ENCODE peak calls at places on chromosomes 11 and 22, in eight cellular contexts. M is psoas muscle, N is aorta, A is body of pancreas, K is iPS DF 6.9, C is heart right ventricle, E is tibial artery, J is breast epithelium. B is an unnamed sample.

GRCh38 chr11:18617688-18618340 is 16.3 kb downstream of the SPTY2D1 start:
- DNase-seq in M (no peak), N (no peak), A (no peak), K (no peak), C (no peak), E (no peak), J (no peak), B (peak; percentile 82)

GRCh38 chr22:19799322-19800190 is 39.0 kb downstream of the TBX1 start:
- DNase-seq in M (peak; percentile 94), N (peak; percentile 71), A (no peak), K (no peak), C (peak; percentile 30), E (peak; percentile 54), J (no peak), B (no peak)

GRCh38 chr22:42313804-42314581 is 43.5 kb upstream of the TCF20 start:
- DNase-seq in M (no peak), N (no peak), A (peak; percentile 81), K (peak; percentile 63), C (peak; percentile 53), E (no peak), J (peak; percentile 63), B (peak; percentile 59)

GRCh38 chr11:76807206-76807875 is 24.2 kb downstream of the TSKU start:
- DNase-seq in M (peak; percentile 93), N (peak; percentile 90), A (peak; percentile 89), K (peak; percentile 85), C (peak; percentile 88), E (peak; percentile 92), J (peak; percentile 85), B (peak; percentile 34)

GRCh38 chr22:48651036-48651890 is 1176.4 kb downstream of the BRD1 start:
- DNase-seq in M (no peak), N (no peak), A (no peak), K (no peak), C (no peak), E (no peak), J (no peak), B (no peak)

GRCh38 chr22:29302681-29303465 is 3.6 kb upstream of the GAS2L1 start:
- DNase-seq in M (peak; percentile 69), N (no peak), A (peak; percentile 81), K (no peak), C (no peak), E (no peak), J (no peak), B (no peak)

GRCh38 chr22:48424201-48424627 is 1403.5 kb downstream of the BRD1 start:
- DNase-seq in M (no peak), N (peak; percentile 21), A (no peak), K (no peak), C (no peak), E (no peak), J (peak; percentile 46), B (no peak)

GRCh38 chr11:57659669-57660068 is 2.1 kb downstream of the CLP1 start:
- DNase-seq in M (no peak), N (no peak), A (no peak), K (no peak), C (no peak), E (no peak), J (no peak), B (no peak)

GRCh38 chr11:95152878-95153856 is 63.5 kb downstream of the ENDOD1 start:
- DNase-seq in M (no peak), N (no peak), A (no peak), K (no peak), C (no peak), E (no peak), J (no peak), B (peak; percentile 57)

GRCh38 chr22:20968281-20968977 is 1.4 kb downstream of the AIFM3 start:
- DNase-seq in M (no peak), N (no peak), A (no peak), K (no peak), C (no peak), E (no peak), J (no peak), B (no peak)

GRCh38 chr11:6693342-6694228 is 10.4 kb upstream of the MRPL17 start:
- DNase-seq in M (no peak), N (peak; percentile 48), A (no peak), K (no peak), C (no peak), E (peak; percentile 53), J (no peak), B (no peak)

GRCh38 chr11:61642162-61642561 is 38.0 kb upstream of the DAGLA start:
- DNase-seq in M (no peak), N (no peak), A (no peak), K (no peak), C (no peak), E (no peak), J (no peak), B (no peak)

GRCh38 chr22:30245985-30246901 is at the start of gene LIF:
- DNase-seq in M (no peak), N (no peak), A (no peak), K (no peak), C (no peak), E (no peak), J (no peak), B (peak; percentile 13)

GRCh38 chr11:135023499-135023898 is 611.5 kb upstream of the B3GAT1 start:
- DNase-seq in M (no peak), N (no peak), A (no peak), K (no peak), C (no peak), E (no peak), J (no peak), B (no peak)

GRCh38 chr11:116535120-116535519 is 237.7 kb downstream of the BUD13 start:
- DNase-seq in M (no peak), N (peak; percentile 17), A (no peak), K (no peak), C (no peak), E (no peak), J (no peak), B (no peak)

GRCh38 chr22:38614331-38615122 is 41.7 kb downstream of the FAM227A start:
- DNase-seq in M (no peak), N (no peak), A (no peak), K (no peak), C (no peak), E (no peak), J (no peak), B (no peak)

GRCh38 chr11:130828741-130829140 is 87.5 kb downstream of the SNX19 start:
- DNase-seq in M (peak; percentile 79), N (peak; percentile 61), A (no peak), K (no peak), C (peak; percentile 37), E (peak; percentile 44), J (no peak), B (no peak)

GRCh38 chr11:130831506-130832385 is 84.5 kb downstream of the SNX19 start:
- DNase-seq in M (no peak), N (no peak), A (no peak), K (no peak), C (no peak), E (no peak), J (no peak), B (no peak)

GRCh38 chr11:130827697-130828377 is 88.4 kb downstream of the SNX19 start:
- DNase-seq in M (peak; percentile 80), N (peak; percentile 81), A (peak; percentile 60), K (peak; percentile 68), C (peak; percentile 63), E (peak; percentile 66), J (peak; percentile 62), B (no peak)

GRCh38 chr11:130830563-130830950 is 85.7 kb downstream of the SNX19 start:
- DNase-seq in M (no peak), N (no peak), A (no peak), K (no peak), C (no peak), E (no peak), J (no peak), B (no peak)

DNA sequence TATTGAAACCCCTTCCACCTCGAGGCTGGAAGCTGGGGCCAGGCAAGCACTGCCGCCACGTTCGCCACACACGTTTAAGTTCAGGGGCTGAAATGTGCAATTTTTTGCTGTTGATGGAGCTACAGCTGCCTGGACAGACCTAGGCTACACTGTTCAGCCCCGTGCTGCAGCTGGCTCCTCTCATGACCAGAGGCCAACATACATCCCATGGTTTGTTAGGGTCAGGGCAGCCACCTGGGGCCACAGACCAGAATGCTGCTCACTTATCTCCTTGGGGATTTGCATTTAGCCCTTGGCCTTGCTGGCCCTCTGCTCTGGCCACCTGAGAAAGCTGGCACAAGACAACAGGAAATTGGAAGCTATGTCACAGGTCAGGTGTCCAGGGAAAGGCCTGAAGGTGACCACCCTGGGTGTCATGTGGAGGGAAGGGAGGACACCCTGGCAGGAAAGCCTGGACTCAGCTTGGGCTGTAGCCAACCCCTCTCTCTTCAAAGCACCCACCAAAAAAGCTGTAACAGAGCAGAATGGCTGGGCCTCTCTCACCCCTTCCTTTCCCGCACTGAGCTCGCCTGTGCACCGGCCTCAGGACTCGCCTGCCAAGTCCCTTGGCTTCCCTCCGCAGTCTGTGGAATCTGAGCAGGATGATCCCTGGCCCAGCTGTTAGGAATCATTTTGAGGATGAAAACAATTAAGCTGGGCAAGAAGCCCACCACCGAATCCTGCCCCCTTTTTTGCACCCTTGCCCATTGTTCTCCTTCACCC is 86.3 kb downstream of the SNX19 start:
- DNase-seq in M (peak; percentile 82), N (peak; percentile 68), A (no peak), K (no peak), C (peak; percentile 69), E (peak; percentile 61), J (no peak), B (no peak)
- H3K27ac ChIP-seq in M (peak overlapping the region; percentile 32), N (no peak overlapping the region), A (no peak overlapping the region), K (no peak overlapping the region), C (peak overlapping the region; percentile 22), E (peak overlapping the region; percentile 63), J (peak overlapping the region; percentile 80), B (no peak overlapping the region)

GRCh38 chr11:87038235-87038960 is 664 bp downstream of the TMEM135 start:
- DNase-seq in M (no peak), N (no peak), A (no peak), K (no peak), C (no peak), E (no peak), J (no peak), B (peak; percentile 27)
- H3K27ac ChIP-seq in M (peak overlapping the region; percentile 81), N (peak overlapping the region; percentile 42), A (peak overlapping the region; percentile 84), K (no peak overlapping the region), C (peak overlapping the region; percentile 88), E (peak overlapping the region; percentile 77), J (peak overlapping the region; percentile 97), B (peak overlapping the region; percentile 66)

DNA sequence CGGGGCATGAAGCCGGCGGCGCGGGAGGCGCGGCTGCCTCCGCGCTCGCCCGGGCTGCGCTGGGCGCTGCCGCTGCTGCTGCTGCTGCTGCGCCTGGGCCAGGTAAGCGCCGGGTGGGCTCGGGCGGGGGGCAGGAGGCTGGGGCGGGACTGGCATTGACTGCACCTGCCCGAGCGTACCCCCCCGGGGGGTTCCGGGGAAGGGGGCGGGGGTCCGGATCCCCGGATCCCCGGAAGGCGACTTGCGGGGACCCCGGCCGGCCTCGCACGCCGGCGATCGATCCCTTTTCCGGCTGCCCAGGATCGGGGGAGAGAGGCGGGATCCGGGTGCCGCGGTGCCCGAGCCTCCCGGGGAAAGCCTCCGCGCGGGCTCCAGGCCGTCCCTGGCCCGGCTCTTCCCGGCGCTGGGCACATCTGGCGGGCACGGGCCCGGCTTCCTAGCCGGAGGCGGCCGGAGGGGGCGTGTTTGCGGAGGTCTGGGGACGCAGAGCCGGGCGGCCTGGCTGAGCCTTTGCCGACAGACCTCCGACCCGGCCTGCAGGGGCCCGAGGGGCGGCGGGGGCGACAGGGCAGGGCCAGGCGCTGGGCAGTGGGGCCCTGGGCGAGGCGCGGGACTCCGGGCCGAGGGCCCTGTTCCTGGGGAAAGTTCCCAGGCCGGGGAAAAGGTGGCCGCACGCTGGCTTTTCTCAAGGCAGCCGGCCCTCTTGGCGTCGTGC is 705 bp downstream of the PTPRJ start:
- DNase-seq in M (peak; percentile 72), N (peak; percentile 68), A (peak; percentile 68), K (no peak), C (peak; percentile 54), E (no peak), J (no peak), B (no peak)
- H3K27ac ChIP-seq in M (peak overlapping the region; percentile 53), N (no peak overlapping the region), A (peak overlapping the region; percentile 83), K (no peak overlapping the region), C (peak overlapping the region; percentile 64), E (peak overlapping the region; percentile 67), J (peak overlapping the region; percentile 82), B (peak overlapping the region; percentile 72)

GRCh38 chr11:131240421-131240820 is 130.0 kb upstream of the NTM start:
- DNase-seq in M (no peak), N (no peak), A (no peak), K (no peak), C (no peak), E (no peak), J (no peak), B (no peak)
- H3K27ac ChIP-seq in M (no peak overlapping the region), N (no peak overlapping the region), A (no peak overlapping the region), K (no peak overlapping the region), C (no peak overlapping the region), E (no peak overlapping the region), J (no peak overlapping the region), B (no peak overlapping the region)

B was measured in CD4-positive, CD25-positive, alpha-beta regulatory T cell.